ENCODE peak calls at places on chromosomes 13 and 19, in nine cellular contexts. X, G, J, Z, S, B, E, K and P are unnamed samples.

GRCh38 chr19:7159105-7159933 is 89.8 kb downstream of the ZNF557 start:
- DNase-seq in X (no peak), G (no peak), J (peak; percentile 48), Z (no peak), S (no peak), B (no peak), E (peak; percentile 76), K (peak; percentile 48), P (peak; percentile 42)

GRCh38 chr13:112895521-112896465 is 73.2 kb upstream of the MCF2L start:
- DNase-seq in X (no peak), G (no peak), J (no peak), Z (no peak), S (no peak), B (no peak), E (no peak), K (no peak), P (no peak)

GRCh38 chr19:33301011-33301899 is 1.1 kb downstream of the CEBPA start:
- DNase-seq in X (no peak), G (no peak), J (peak; percentile 40), Z (no peak), S (no peak), B (no peak), E (peak; percentile 41), K (no peak), P (no peak)

GRCh38 chr13:44407891-44408290 is 34.3 kb downstream of the SERP2 start:
- DNase-seq in X (no peak), G (no peak), J (no peak), Z (no peak), S (no peak), B (no peak), E (no peak), K (no peak), P (no peak)

GRCh38 chr13:41652735-41653361 is 195.5 kb downstream of the RGCC start:
- DNase-seq in X (peak; percentile 45), G (no peak), J (peak; percentile 14), Z (peak; percentile 75), S (peak; percentile 34), B (no peak), E (no peak), K (peak; percentile 54), P (peak; percentile 2)

GRCh38 chr19:32287811-32288227 is 57.6 kb upstream of the ZNF507 start:
- DNase-seq in X (peak; percentile 57), G (no peak), J (peak; percentile 70), Z (peak; percentile 19), S (peak; percentile 4), B (no peak), E (peak; percentile 53), K (peak; percentile 43), P (no peak)

GRCh38 chr13:39321578-39321977 is 281.4 kb downstream of the LHFPL6 start:
- DNase-seq in X (peak; percentile 38), G (no peak), J (no peak), Z (no peak), S (no peak), B (no peak), E (no peak), K (peak; percentile 57), P (no peak)

GRCh38 chr13:24511019-24511823 is 1.4 kb downstream of the PARP4 start:
- DNase-seq in X (no peak), G (no peak), J (no peak), Z (peak; percentile 93), S (peak; percentile 62), B (no peak), E (peak; percentile 58), K (peak; percentile 92), P (no peak)

GRCh38 chr19:39843919-39844793 is 2.0 kb downstream of the FBL start:
- DNase-seq in X (peak; percentile 18), G (no peak), J (peak; percentile 53), Z (peak; percentile 66), S (peak; percentile 58), B (no peak), E (no peak), K (peak; percentile 64), P (no peak)